ENCODE peak calls at places on chromosomes 6 and 20, in seven cellular contexts. H, U, J, E, Y, O and T are unnamed samples.

GRCh38 chr6:31170600-31170881 is at the start of gene POU5F1:
- DNase-seq in H (no peak), U (no peak), J (no peak), E (no peak), Y (no peak), O (no peak), T (no peak)

GRCh38 chr20:50110141-50111047 is 2.6 kb downstream of the UBE2V1 start:
- DNase-seq in H (no peak), U (peak; percentile 69), J (no peak), E (no peak), Y (peak; percentile 18), O (no peak), T (peak; percentile 59)

GRCh38 chr6:11824986-11825385 is 46.4 kb upstream of the ADTRP start:
- DNase-seq in H (no peak), U (peak; percentile 68), J (no peak), E (no peak), Y (no peak), O (no peak), T (peak; percentile 60)

GRCh38 chr6:149560736-149561135 is 5.4 kb upstream of the GINM1 start:
- DNase-seq in H (peak; percentile 27), U (no peak), J (no peak), E (no peak), Y (no peak), O (no peak), T (no peak)

GRCh38 chr20:59526242-59527225 is 77.8 kb upstream of the PHACTR3 start:
- DNase-seq in H (no peak), U (no peak), J (no peak), E (no peak), Y (no peak), O (no peak), T (no peak)

GRCh38 chr6:14444296-14444993 is 326.9 kb downstream of the CD83 start:
- DNase-seq in H (no peak), U (no peak), J (no peak), E (no peak), Y (no peak), O (no peak), T (no peak)

GRCh38 chr6:123117145-123117908 is 121.3 kb downstream of the CLVS2 start:
- DNase-seq in H (no peak), U (no peak), J (no peak), E (no peak), Y (no peak), O (no peak), T (no peak)

GRCh38 chr6:168791916-168792315 is 350.9 kb downstream of the SMOC2 start:
- DNase-seq in H (no peak), U (no peak), J (no peak), E (no peak), Y (no peak), O (no peak), T (no peak)

GRCh38 chr6:40743226-40743625 is 156.1 kb upstream of the LRFN2 start:
- DNase-seq in H (no peak), U (no peak), J (no peak), E (no peak), Y (no peak), O (no peak), T (no peak)

GRCh38 chr20:52457826-52458225 is 266.2 kb upstream of the ZFP64 start:
- DNase-seq in H (no peak), U (no peak), J (no peak), E (no peak), Y (no peak), O (no peak), T (no peak)

GRCh38 chr6:41618598-41618997 is 19.7 kb upstream of the MDFI start:
- DNase-seq in H (no peak), U (no peak), J (no peak), E (no peak), Y (no peak), O (no peak), T (no peak)

GRCh38 chr6:13500264-13500663 is 12.9 kb upstream of the GFOD1 start:
- DNase-seq in H (no peak), U (no peak), J (no peak), E (no peak), Y (no peak), O (no peak), T (no peak)

GRCh38 chr6:124273701-124274100 is 470.0 kb downstream of the NKAIN2 start:
- DNase-seq in H (no peak), U (no peak), J (no peak), E (no peak), Y (no peak), O (no peak), T (no peak)

GRCh38 chr6:108684809-108685329 is 124.2 kb downstream of the FOXO3 start:
- DNase-seq in H (no peak), U (no peak), J (no peak), E (no peak), Y (no peak), O (no peak), T (no peak)

GRCh38 chr6:54053893-54054391 is 57.3 kb upstream of the MLIP start:
- DNase-seq in H (peak; percentile 89), U (no peak), J (peak; percentile 65), E (peak; percentile 66), Y (no peak), O (peak; percentile 49), T (no peak)

GRCh38 chr20:10447028-10447427 is 11.9 kb downstream of the SLX4IP start:
- DNase-seq in H (peak; percentile 87), U (peak; percentile 71), J (peak; percentile 42), E (peak; percentile 83), Y (no peak), O (peak; percentile 57), T (peak; percentile 78)

GRCh38 chr6:19452495-19452894 is 384.7 kb upstream of the ID4 start:
- DNase-seq in H (no peak), U (no peak), J (no peak), E (no peak), Y (no peak), O (no peak), T (no peak)

GRCh38 chr6:170270984-170271593 is 19.8 kb downstream of the DLL1 start:
- DNase-seq in H (no peak), U (no peak), J (no peak), E (no peak), Y (no peak), O (no peak), T (no peak)

GRCh38 chr6:27106382-27106781 is 141.1 kb upstream of the PRSS16 start:
- DNase-seq in H (no peak), U (no peak), J (no peak), E (no peak), Y (no peak), O (no peak), T (no peak)
- TF ChIP-seq CTCF in H (no peak), U (no peak), J (no peak), E (no peak), Y (no peak), O (no peak), T (no peak)

GRCh38 chr20:32019156-32019510 is 8.9 kb downstream of the CCM2L start:
- DNase-seq in H (no peak), U (no peak), J (no peak), E (peak; percentile 40), Y (no peak), O (no peak), T (peak; percentile 53)
- TF ChIP-seq CTCF in H (no peak), U (peak; percentile 13), J (no peak), E (peak; percentile 37), Y (no peak), O (no peak), T (no peak)

DNA sequence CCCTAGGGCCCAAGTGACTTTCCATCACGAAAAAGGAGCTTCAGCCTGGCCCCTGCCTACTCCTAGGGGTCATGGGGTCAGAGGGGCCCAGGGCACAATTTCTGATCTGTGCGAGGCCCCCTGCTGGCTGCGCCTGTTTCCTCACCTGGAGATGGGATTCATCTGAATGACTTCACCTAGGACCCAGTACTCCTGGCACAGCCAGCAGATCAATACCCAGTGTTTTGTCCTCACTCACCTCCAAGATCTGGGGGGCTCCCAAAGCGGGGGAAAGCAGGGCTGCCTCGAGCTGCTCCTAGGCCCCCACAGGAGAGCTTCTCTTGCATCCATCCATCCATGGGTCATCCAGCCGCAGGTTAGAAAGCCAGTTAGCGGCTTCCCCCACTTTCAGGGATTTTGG is 33.8 kb downstream of the CD40 start:
- DNase-seq in H (no peak), U (peak; percentile 65), J (no peak), E (peak; percentile 39), Y (no peak), O (no peak), T (peak; percentile 69)
- TF ChIP-seq CTCF in H (peak; percentile 27), U (peak; percentile 51), J (peak; percentile 34), E (peak; percentile 60), Y (no peak), O (peak; percentile 24), T (peak; percentile 23)

GRCh38 chr6:65566117-65566516 is 140.9 kb downstream of the EYS start:
- DNase-seq in H (no peak), U (no peak), J (no peak), E (no peak), Y (no peak), O (no peak), T (no peak)
- TF ChIP-seq CTCF in H (no peak), U (peak; percentile 20), J (no peak), E (no peak), Y (no peak), O (no peak), T (no peak)

DNA sequence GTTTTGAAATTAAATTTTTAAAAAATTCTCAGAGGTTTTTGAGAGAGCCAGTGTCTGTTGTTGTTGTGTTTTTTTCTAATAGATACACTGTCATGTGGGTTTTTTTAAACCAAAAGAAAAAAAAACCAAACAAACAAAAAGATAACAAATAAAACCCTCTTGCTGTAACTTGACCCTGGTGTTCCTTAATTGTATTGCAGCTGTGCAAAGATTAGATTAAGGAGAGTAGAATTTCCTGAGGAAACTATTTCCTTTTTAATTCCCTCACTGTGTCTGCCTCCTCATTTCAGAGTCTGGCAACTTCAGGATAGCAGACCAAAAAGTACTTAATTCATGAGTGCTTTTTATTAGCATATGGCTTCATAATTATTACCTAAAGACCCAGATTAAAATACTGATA is 281.9 kb downstream of the EPM2A start:
- DNase-seq in H (peak; percentile 6), U (no peak), J (no peak), E (peak; percentile 9), Y (no peak), O (no peak), T (no peak)
- TF ChIP-seq CTCF in H (peak; percentile 35), U (no peak), J (peak; percentile 49), E (peak; percentile 21), Y (no peak), O (no peak), T (no peak)

GRCh38 chr6:159232751-159233150 is 63.6 kb downstream of the FNDC1 start:
- DNase-seq in H (no peak), U (no peak), J (no peak), E (no peak), Y (no peak), O (no peak), T (no peak)

GRCh38 chr6:159229526-159229925 is 60.3 kb downstream of the FNDC1 start:
- DNase-seq in H (no peak), U (no peak), J (no peak), E (no peak), Y (no peak), O (no peak), T (no peak)

GRCh38 chr6:159234102-159234553 is 64.9 kb downstream of the FNDC1 start:
- DNase-seq in H (no peak), U (no peak), J (no peak), E (no peak), Y (no peak), O (no peak), T (no peak)

GRCh38 chr6:159232106-159232645 is 63.0 kb downstream of the FNDC1 start:
- DNase-seq in H (no peak), U (no peak), J (no peak), E (no peak), Y (no peak), O (no peak), T (no peak)

GRCh38 chr6:159233365-159234101 is 64.3 kb downstream of the FNDC1 start:
- DNase-seq in H (no peak), U (no peak), J (no peak), E (no peak), Y (no peak), O (no peak), T (no peak)
- TF ChIP-seq CTCF in H (no peak), U (no peak), J (no peak), E (no peak), Y (no peak), O (no peak), T (no peak)